ENCODE peak calls at places on chromosomes 16 and 17, in nine cellular contexts. Q is activated CD8-positive, alpha-beta T cell treated with anti-CD3 and anti-CD28 coated beads for 36 hours; W is HAP-1; C is T-cell; N is NCI-H1048; J is amygdala; F is substantia nigra; D is GF-D8; Z is activated B cell treated with CpG ODN at 0.5 μM for 24 hours. G is an unnamed sample.
A peak's percentile ranks its signal among the peaks of the same experiment; 100 is the strongest.

GRCh38 chr17:44901323-44901965 is 2.2 kb upstream of the EFTUD2 start:
- DNase-seq in F (no peak), J (no peak), C (no peak), Q (no peak), Z (no peak), N (no peak), W (no peak), D (peak; percentile 74), G (no peak)

GRCh38 chr17:70405492-70406220 is 236.3 kb downstream of the KCNJ2 start:
- DNase-seq in Q (no peak), F (no peak), N (no peak), Z (no peak), W (no peak), C (no peak), J (no peak), D (no peak), G (no peak)

GRCh38 chr17:78142113-78142861 is 3.9 kb upstream of the C17orf99 start:
- DNase-seq in Z (no peak), Q (peak; percentile 22), C (no peak), F (no peak), N (no peak), D (no peak), W (no peak), J (no peak), G (no peak)

GRCh38 chr17:15161395-15161794 is 103.7 kb downstream of the PMP22 start:
- DNase-seq in N (no peak), Q (no peak), J (no peak), W (no peak), Z (no peak), F (no peak), D (no peak), C (no peak), G (no peak)

GRCh38 chr16:67392301-67393059 is 818 bp downstream of the TPPP3 start:
- DNase-seq in W (no peak), D (no peak), F (no peak), J (no peak), N (no peak), C (no peak), Q (no peak), Z (no peak), G (no peak)

GRCh38 chr17:49971848-49972485 is 3.0 kb downstream of the DLX4 start:
- DNase-seq in N (no peak), C (no peak), W (no peak), F (no peak), Z (no peak), J (no peak), D (no peak), Q (peak; percentile 44), G (no peak)

GRCh38 chr17:39868554-39868942 is 546 bp downstream of the ZPBP2 start:
- DNase-seq in C (no peak), D (no peak), Z (no peak), J (no peak), Q (no peak), F (no peak), N (no peak), W (no peak), G (no peak)

GRCh38 chr17:6831662-6832263 is at the start of gene TEKT1:
- DNase-seq in Q (peak; percentile 79), W (no peak), J (peak; percentile 54), N (no peak), F (peak; percentile 32), D (no peak), C (peak; percentile 66), Z (peak; percentile 65), G (peak; percentile 9)

GRCh38 chr16:87948119-87948545 is 3.1 kb upstream of the BANP start:
- DNase-seq in W (no peak), Z (no peak), C (no peak), N (no peak), J (no peak), D (peak; percentile 20), F (no peak), Q (peak; percentile 41), G (no peak)

GRCh38 chr16:52069866-52070265 is 477.1 kb downstream of the TOX3 start:
- DNase-seq in J (no peak), N (no peak), Z (no peak), W (peak; percentile 63), C (no peak), F (no peak), Q (no peak), D (no peak), G (no peak)

GRCh38 chr17:76078859-76079576 is at the start of gene ZACN:
- DNase-seq in Z (no peak), F (no peak), D (no peak), C (no peak), W (no peak), N (no peak), Q (no peak), J (no peak), G (no peak)

GRCh38 chr17:28940675-28941074 is 10.6 kb downstream of the PHF12 start:
- DNase-seq in W (no peak), J (peak; percentile 20), Z (no peak), D (no peak), F (no peak), Q (no peak), C (no peak), N (no peak), G (no peak)

GRCh38 chr16:8869212-8869987 is 594 bp upstream of the CARHSP1 start:
- DNase-seq in Q (peak; percentile 34), D (no peak), N (no peak), Z (no peak), F (no peak), C (no peak), W (no peak), J (no peak), G (no peak)